ENCODE peak calls at places on chromosomes 12 and 14, in seven cellular contexts. R is psoas muscle; F is right cardiac atrium; O is cardiac muscle cell; A is H1; K is effector memory CD4-positive, alpha-beta T cell; C is CD8-positive, alpha-beta memory T cell. B is an unnamed sample. For H3K27me3, H3K9me3 and H3K4me1, the result is how much of the 10 kb centered on the place peaks cover.

GRCh38 chr14:104433401-104434213 is 146.0 kb upstream of the C14orf180 start:
- DNase-seq in R (no peak), F (peak), O (no peak), A (no peak), K (no peak), C (peak), B (no peak)

GRCh38 chr14:93009471-93010117 is 86.6 kb downstream of the CHGA start:
- DNase-seq in R (peak), F (peak), O (no peak), A (no peak), K (no peak), C (no peak), B (no peak)

GRCh38 chr14:100045687-100046344 is 19.4 kb upstream of the EVL start:
- DNase-seq in R (no peak), F (no peak), O (no peak), A (no peak), K (no peak), C (no peak), B (no peak)

GRCh38 chr12:110661337-110661972 is 27.5 kb downstream of the HVCN1 start:
- DNase-seq in R (peak), F (peak), O (no peak), A (no peak), K (no peak), C (peak), B (no peak)

GRCh38 chr14:36383674-36384421 is 63.4 kb upstream of the MBIP start:
- DNase-seq in R (peak), F (peak), O (no peak), A (no peak), K (no peak), C (no peak), B (no peak)

GRCh38 chr12:46219892-46220655 is 48.8 kb downstream of the SLC38A1 start:
- DNase-seq in R (no peak), F (no peak), O (no peak), A (no peak), K (peak), C (peak), B (no peak)

GRCh38 chr12:64318605-64319004 is 72.0 kb downstream of the C12orf56 start:
- DNase-seq in R (no peak), F (peak), O (no peak), A (peak), K (no peak), C (no peak), B (peak)

GRCh38 chr14:21866479-21866878 is 192.9 kb upstream of the OR4E1 start:
- DNase-seq in R (no peak), F (no peak), O (no peak), A (no peak), K (no peak), C (no peak), B (no peak)

GRCh38 chr12:67161322-67161918 is 107.7 kb upstream of the CAND1 start:
- DNase-seq in R (no peak), F (peak), O (peak), A (no peak), K (no peak), C (peak), B (peak)

GRCh38 chr12:51953925-51954324 is 2.4 kb downstream of the ACVR1B start:
- DNase-seq in R (no peak), F (no peak), O (no peak), A (no peak), K (no peak), C (no peak), B (no peak)

GRCh38 chr12:116898675-116899074 is 12.1 kb upstream of the FBXW8 start:
- DNase-seq in R (no peak), F (no peak), O (no peak), A (no peak), K (no peak), C (no peak), B (no peak)
- H3K27me3 ChIP-seq in R (under half), F (under half), O (under half), A (under half), K (under half), C (under half), B (under half)

DNA sequence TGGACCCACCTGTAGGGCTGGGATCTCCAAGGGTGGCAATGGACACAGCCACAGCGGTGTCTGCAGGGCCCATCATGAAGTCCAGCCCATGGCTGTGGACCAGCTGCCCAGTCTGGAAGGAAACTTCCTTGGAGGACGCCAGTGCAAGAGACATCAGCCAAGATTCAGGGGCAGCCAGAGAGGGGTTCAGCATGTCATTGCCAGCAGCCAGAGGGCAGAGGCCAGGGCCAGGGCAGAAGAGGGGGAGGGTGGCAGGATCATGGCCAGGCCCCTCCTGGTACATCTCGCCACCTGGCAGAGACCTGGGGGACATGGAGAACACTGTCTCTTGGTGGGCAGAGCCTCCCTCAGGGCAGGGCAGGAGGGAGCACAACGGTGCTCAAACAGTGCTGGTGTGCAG is 10.2 kb downstream of the ANHX start:
- DNase-seq in R (no peak), F (no peak), O (no peak), A (no peak), K (no peak), C (no peak), B (no peak)
- H3K9me3 ChIP-seq in R (under half), F (under half), O (under half), A (half or more), K (under half), C (under half), B (under half)

DNA sequence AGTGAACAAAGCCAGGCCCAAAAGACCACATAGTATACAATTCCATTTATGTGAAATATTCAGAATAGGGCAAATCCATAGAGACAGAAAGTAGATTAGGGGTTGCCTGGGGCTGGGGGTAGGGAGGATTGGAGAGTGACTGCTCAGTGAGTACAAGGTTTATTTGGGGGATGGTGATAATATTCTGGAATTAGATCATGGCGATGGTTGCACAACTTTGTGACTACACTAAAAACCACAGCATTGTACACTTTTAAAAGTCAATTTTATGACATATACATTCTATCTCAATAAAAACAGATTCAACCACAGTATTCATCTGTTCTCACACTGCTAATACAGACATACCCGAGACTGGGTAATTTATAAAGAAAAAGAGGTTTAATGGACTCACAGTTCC is 68.7 kb upstream of the MAP1LC3B2 start:
- DNase-seq in R (no peak), F (no peak), O (no peak), A (no peak), K (no peak), C (no peak), B (no peak)
- H3K4me1 ChIP-seq in R (under half), F (under half), O (under half), A (under half), K (under half), C (under half), B (under half)

DNA sequence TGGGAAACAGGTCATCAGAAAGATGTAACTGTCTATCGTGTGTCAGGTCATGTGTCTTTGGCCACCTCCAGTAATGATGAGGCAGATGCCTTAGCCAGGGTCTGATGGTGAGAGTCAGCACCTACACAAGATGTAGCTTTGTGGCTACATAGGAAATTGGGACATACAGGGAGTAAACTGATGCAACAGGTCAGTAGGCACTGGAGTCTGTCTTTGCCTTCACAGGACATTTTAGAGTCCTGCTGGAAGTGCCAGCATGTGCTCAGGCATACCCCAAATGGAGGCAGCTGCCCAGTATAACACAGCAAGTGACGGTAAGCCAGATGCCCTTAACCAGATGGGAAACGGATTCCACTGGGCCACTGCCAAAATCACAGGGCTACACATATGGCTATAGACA is 12.6 kb upstream of the RNASE12 start:
- DNase-seq in R (no peak), F (no peak), O (no peak), A (no peak), K (no peak), C (no peak), B (no peak)
- H3K27me3 ChIP-seq in R (under half), F (under half), O (under half), A (under half), K (under half), C (under half), B (under half)

GRCh38 chr14:57069702-57070101 is 199.0 kb downstream of the EXOC5 start:
- DNase-seq in R (no peak), F (no peak), O (no peak), A (no peak), K (no peak), C (no peak), B (no peak)

GRCh38 chr14:57066887-57067513 is 201.7 kb downstream of the EXOC5 start:
- DNase-seq in R (peak), F (peak), O (peak), A (peak), K (no peak), C (no peak), B (peak)

GRCh38 chr14:57066463-57066862 is 202.2 kb downstream of the EXOC5 start:
- DNase-seq in R (no peak), F (no peak), O (no peak), A (no peak), K (no peak), C (no peak), B (no peak)

GRCh38 chr14:57071639-57072038 is 197.1 kb downstream of the EXOC5 start:
- DNase-seq in R (no peak), F (no peak), O (no peak), A (no peak), K (no peak), C (no peak), B (no peak)

DNA sequence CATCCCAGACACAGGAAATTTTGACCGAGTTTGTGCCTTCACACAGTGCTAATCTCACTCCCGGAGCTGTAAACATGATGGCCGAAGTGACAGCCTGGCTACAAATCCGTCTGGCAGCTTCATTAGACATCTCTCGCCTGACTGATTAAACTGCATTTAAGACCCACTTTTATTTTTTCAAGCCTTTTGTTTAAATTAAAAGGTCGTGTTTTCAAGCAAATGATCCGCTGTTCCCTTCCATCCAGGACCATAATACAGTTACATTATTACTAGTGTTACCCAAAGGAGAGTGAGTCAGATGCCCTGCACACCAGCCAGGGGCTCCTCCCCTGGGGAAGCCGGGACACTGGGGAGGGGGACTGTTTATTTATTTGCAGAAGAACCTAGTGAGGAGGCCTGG is 200.2 kb downstream of the EXOC5 start:
- DNase-seq in R (no peak), F (no peak), O (no peak), A (no peak), K (no peak), C (no peak), B (no peak)
- H3K9me3 ChIP-seq in R (under half), F (under half), O (under half), A (under half), K (under half), C (under half), B (under half)

DNA sequence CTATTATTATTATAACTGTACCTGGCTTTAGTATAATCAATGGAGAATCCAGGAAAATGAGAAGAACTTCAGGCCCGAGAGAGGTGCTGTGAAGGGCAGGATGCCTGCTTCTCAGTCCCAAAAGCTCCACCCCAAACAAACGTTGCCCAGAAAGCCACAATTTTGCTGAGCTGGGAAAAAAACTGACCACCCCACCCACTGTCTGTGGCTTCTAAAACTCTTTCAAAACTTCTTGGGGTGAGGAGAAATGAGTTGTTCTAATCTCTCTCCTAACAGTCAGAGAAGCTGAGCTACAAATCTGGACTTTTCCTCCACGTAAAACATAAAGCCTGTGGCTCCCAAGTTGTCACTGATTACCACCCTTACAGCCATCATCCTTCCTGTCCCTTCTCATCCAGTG is 13.4 kb downstream of the VDR start:
- DNase-seq in R (no peak), F (no peak), O (no peak), A (no peak), K (no peak), C (no peak), B (no peak)
- H3K4me1 ChIP-seq in R (under half), F (under half), O (under half), A (under half), K (under half), C (under half), B (under half)

DNA sequence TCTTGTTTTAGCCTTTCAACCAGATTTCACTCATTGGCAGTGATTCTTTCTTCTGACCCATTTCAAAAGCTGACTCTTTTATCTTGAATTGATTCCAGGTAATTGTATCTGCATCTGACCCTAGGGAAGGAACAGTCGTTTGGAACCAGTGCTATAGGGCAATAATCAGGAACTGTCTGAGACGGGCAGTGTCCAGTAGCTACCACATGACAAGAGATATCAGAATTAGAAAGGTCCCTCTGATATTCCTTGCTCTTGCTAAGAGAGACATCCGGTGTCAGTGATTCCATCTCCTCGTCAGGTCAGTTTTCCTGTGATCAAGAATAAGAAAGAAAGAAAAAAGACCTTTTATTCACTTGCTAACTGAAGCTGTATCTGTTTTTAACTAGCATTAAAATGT is 47.8 kb upstream of the PDE3A start:
- DNase-seq in R (no peak), F (no peak), O (no peak), A (no peak), K (no peak), C (no peak), B (no peak)
- H3K27me3 ChIP-seq in R (under half), F (under half), O (under half), A (under half), K (under half), C (under half), B (under half)

GRCh38 chr12:39043425-39043824 is 138.0 kb upstream of the CPNE8 start:
- DNase-seq in R (no peak), F (no peak), O (no peak), A (no peak), K (no peak), C (no peak), B (no peak)

GRCh38 chr12:39048395-39048794 is 143.0 kb upstream of the CPNE8 start:
- DNase-seq in R (no peak), F (no peak), O (no peak), A (no peak), K (no peak), C (no peak), B (no peak)

GRCh38 chr12:39047539-39048078 is 142.2 kb upstream of the CPNE8 start:
- DNase-seq in R (no peak), F (no peak), O (no peak), A (no peak), K (no peak), C (no peak), B (no peak)

DNA sequence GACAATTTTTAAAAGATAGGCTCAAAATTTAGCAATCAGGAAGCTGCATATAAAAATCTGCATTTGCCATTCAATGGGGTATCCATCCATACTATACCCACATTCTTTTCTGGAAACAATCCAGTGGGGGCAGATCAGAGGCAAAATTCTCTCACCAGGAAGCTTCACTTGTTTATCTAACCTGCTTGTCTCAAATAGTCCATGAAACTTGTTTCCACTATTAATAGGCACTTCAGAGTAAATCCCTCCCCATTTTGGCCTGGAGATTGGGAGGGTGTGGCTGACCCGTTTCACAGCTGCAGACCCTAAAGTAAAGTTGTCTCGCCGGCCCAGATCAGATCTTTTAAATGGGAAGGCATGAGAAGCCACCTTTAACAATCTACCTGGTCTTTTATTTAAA is 139.4 kb upstream of the CPNE8 start:
- DNase-seq in R (no peak), F (no peak), O (no peak), A (no peak), K (no peak), C (no peak), B (no peak)
- H3K9me3 ChIP-seq in R (under half), F (under half), O (under half), A (under half), K (under half), C (under half), B (under half)

GRCh38 chr12:3202734-3203446 is 125.7 kb downstream of the TSPAN9 start:
- DNase-seq in R (peak), F (peak), O (peak), A (no peak), K (no peak), C (peak), B (peak)
- H3K4me1 ChIP-seq in R (half or more), F (under half), O (half or more), A (under half), K (under half), C (under half), B (under half)